ENCODE peak calls at places on chromosomes 16 and 17, in five cellular contexts. Z, E, A, I and G are unnamed samples.

GRCh38 chr17:79153367-79154130 is 78.9 kb downstream of the ENGASE start:
- DNase-seq in Z (no peak), E (no peak), A (no peak), I (no peak), G (no peak)

GRCh38 chr17:81365601-81366585 is 29.4 kb upstream of the BAHCC1 start:
- DNase-seq in Z (peak; percentile 89), E (no peak), A (no peak), I (peak; percentile 97), G (peak; percentile 66)

GRCh38 chr16:4900036-4900435 is 36.9 kb downstream of the PPL start:
- DNase-seq in Z (no peak), E (no peak), A (no peak), I (no peak), G (no peak)

GRCh38 chr16:4320030-4320429 is 4.2 kb downstream of the GLIS2 start:
- DNase-seq in Z (no peak), E (no peak), A (no peak), I (no peak), G (no peak)

GRCh38 chr16:55569025-55569424 is 2.5 kb downstream of the CAPNS2 start:
- DNase-seq in Z (no peak), E (no peak), A (no peak), I (no peak), G (no peak)

GRCh38 chr16:88764913-88765349 is 20.1 kb downstream of the PIEZO1 start:
- DNase-seq in Z (no peak), E (no peak), A (no peak), I (peak; percentile 83), G (peak; percentile 83)

GRCh38 chr17:39757931-39758873 is 20.5 kb downstream of the GRB7 start:
- DNase-seq in Z (no peak), E (no peak), A (peak; percentile 87), I (no peak), G (no peak)

GRCh38 chr17:290121-290521 is 62.5 kb downstream of the RPH3AL start:
- DNase-seq in Z (no peak), E (no peak), A (no peak), I (no peak), G (no peak)

GRCh38 chr16:87132361-87133014 is 184.7 kb downstream of the C16orf95 start:
- DNase-seq in Z (peak; percentile 26), E (peak; percentile 88), A (no peak), I (peak; percentile 49), G (peak; percentile 51)

GRCh38 chr17:20063665-20064648 is 54.8 kb downstream of the SPECC1 start:
- DNase-seq in Z (peak; percentile 33), E (no peak), A (peak; percentile 88), I (peak; percentile 96), G (peak; percentile 33)

GRCh38 chr16:57483725-57484514 is 2.4 kb downstream of the DOK4 start:
- DNase-seq in Z (no peak), E (no peak), A (no peak), I (no peak), G (peak; percentile 65)

GRCh38 chr16:68724797-68725196 is 12.3 kb upstream of the CDH1 start:
- DNase-seq in Z (no peak), E (no peak), A (no peak), I (no peak), G (peak; percentile 49)

GRCh38 chr17:7550359-7550758 is 1.5 kb downstream of the TNFSF12 start:
- DNase-seq in Z (no peak), E (no peak), A (no peak), I (no peak), G (no peak)

GRCh38 chr17:7548585-7549400 is at the start of gene TNFSF12:
- DNase-seq in Z (no peak), E (peak; percentile 61), A (no peak), I (peak; percentile 31), G (peak; percentile 77)

GRCh38 chr17:7541074-7541621 is 7.7 kb upstream of the TNFSF12 start:
- DNase-seq in Z (no peak), E (no peak), A (no peak), I (no peak), G (no peak)

GRCh38 chr17:7549401-7550055 is 670 bp downstream of the TNFSF12 start:
- DNase-seq in Z (no peak), E (no peak), A (no peak), I (no peak), G (no peak)

DNA sequence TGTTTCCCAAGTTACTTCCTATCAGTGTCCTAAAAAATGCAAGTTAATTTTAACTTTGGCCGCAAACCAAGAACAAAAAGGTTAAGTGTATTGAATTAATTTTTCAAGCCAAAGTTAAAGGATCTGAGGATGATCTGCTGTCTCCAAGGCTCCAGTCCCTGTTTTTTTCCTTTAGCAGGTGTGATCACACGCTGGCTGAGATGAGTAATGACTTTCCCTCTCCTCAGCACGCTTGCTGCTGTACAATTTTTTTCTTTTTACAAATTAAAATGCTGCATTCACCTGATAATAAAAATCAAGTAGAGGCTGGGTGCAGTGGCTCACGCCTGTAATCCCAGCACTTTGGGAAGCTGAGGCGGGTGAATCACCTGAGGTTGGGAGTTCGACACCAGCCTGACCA is 3.9 kb upstream of the TNFSF12 start:
- DNase-seq in Z (no peak), E (no peak), A (no peak), I (no peak), G (no peak)
- TF ChIP-seq EZH2 in Z (no peak), E (no peak), A (no peak), I (no peak), G (no peak)

GRCh38 chr17:32913593-32913992 is 14.4 kb upstream of the TMEM98 start:
- DNase-seq in Z (no peak), E (no peak), A (no peak), I (no peak), G (no peak)
- TF ChIP-seq EZH2phosphoT487 in Z (no peak), E (no peak), A (no peak), I (no peak), G (no peak)

GRCh38 chr16:873889-874288 is 73.4 kb upstream of the GNG13 start:
- DNase-seq in Z (no peak), E (no peak), A (no peak), I (no peak), G (no peak)
- H3K9me3 ChIP-seq in Z (no peaks in the 10 kb centered on the region), E (no peaks in the 10 kb centered on the region), A (no peaks in the 10 kb centered on the region), I (no peaks in the 10 kb centered on the region), G (no peaks in the 10 kb centered on the region)

GRCh38 chr17:42094375-42095069 is 3.8 kb downstream of the ZNF385C start:
- DNase-seq in Z (no peak), E (no peak), A (no peak), I (no peak), G (no peak)

GRCh38 chr17:42096360-42097111 is 1.7 kb downstream of the ZNF385C start:
- DNase-seq in Z (no peak), E (no peak), A (no peak), I (no peak), G (no peak)

GRCh38 chr17:42098747-42099399 is 600 bp upstream of the ZNF385C start:
- DNase-seq in Z (no peak), E (peak; percentile 35), A (no peak), I (no peak), G (no peak)

GRCh38 chr17:42101513-42102292 is 3.4 kb upstream of the ZNF385C start:
- DNase-seq in Z (peak; percentile 61), E (peak; percentile 79), A (peak; percentile 48), I (peak; percentile 51), G (peak; percentile 72)

DNA sequence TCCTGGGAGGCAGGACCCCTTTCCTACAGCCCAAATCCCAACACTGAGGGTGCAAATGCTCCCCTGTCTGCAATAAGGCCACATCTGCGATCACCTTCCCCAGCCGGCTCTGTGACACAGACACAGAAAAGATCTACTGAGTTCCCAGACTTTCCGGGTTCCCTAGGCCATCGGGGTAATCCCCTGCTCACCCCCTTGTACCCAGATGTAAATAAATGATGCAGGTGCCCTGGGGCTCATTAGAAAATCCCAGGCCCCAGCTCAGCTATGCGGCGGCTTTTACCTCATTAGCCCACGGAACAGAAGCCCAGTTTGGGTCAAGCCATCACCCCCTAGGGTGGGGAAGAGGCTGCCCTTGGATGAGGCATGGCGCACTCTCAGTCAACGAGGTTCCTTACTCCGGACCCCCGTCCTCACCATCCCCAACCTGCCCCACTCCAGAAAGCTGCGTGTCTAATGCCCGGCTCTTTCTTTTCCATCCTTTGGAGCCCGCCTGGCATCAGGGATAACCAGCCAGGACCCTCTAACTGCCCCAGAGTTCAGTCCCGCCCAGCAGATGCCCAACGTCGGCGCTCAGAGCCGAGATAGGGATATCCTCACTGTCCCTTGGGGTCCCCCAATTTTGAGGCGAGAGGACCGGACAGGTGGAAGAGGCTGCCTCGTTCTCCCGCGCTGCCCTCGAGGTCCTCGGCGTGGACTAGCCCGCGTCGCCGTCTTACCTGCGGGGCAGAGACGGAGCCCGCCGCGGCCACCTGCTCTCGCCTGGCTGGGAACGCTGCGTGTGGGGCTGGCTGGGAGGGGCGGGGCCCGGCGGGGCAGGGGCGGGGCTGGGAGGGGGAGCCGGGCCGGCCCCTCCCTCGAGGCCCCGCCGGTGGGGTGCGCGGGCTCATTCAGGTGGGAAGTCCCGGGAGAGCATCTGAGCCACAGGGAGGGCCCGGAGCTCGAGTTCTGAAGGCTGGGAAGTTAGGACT is at the start of gene ZNF385C:
- DNase-seq in Z (no peak), E (peak; percentile 69), A (no peak), I (no peak), G (peak; percentile 55)
- TF ChIP-seq EZH2 in Z (no peak), E (peak; percentile 56), A (no peak), I (no peak), G (no peak)